ENCODE peak calls at places on chromosomes 3 and 15, in four cellular contexts. A, V, U and Y are unnamed samples.

GRCh38 chr3:48475188-48475587 is 28.7 kb downstream of the ATRIP start:
- DNase-seq in A (no peak), U (no peak), V (peak), Y (no peak)

GRCh38 chr3:189898559-189899153 is 222.0 kb downstream of the P3H2 start:
- DNase-seq in V (no peak), A (no peak), U (no peak), Y (no peak)

GRCh38 chr15:93082861-93083260 is 6.2 kb downstream of the RGMA start:
- DNase-seq in A (no peak), U (no peak), V (no peak), Y (no peak)

GRCh38 chr3:155078959-155079794 is 942 bp upstream of the MME start:
- DNase-seq in V (peak), U (no peak), A (peak), Y (no peak)

GRCh38 chr15:25734680-25735355 is 128.3 kb downstream of the ATP10A start:
- DNase-seq in A (no peak), U (no peak), V (no peak), Y (no peak)

GRCh38 chr3:156366559-156366958 is 188.4 kb downstream of the SSR3 start:
- DNase-seq in U (no peak), V (no peak), A (no peak), Y (no peak)

GRCh38 chr3:155308831-155309230 is 15.3 kb upstream of the STRIT1 start:
- DNase-seq in V (no peak), A (no peak), U (no peak), Y (no peak)

GRCh38 chr15:78540955-78541743 is 905 bp downstream of the PSMA4 start:
- DNase-seq in A (no peak), U (no peak), V (no peak), Y (no peak)

DNA sequence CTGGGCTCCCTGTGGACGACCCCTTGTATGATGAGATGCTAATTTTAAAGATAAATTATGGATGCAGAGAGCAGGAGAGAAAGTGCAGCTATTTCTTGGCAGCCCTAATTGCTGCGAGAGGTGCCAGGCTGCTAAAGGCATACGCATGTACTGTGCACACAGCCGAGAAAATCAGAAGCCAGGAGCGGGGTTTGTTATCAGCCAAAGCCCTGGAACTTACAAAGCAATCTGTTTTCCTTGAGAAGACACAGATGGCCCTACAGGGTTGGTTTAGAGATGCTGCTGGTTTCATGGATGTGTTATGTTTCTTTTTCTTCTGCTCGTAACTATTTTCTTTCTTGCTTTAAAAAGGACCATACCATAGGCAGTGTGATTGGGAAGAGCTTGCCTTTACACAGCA is 11.7 kb upstream of the CCK start:
- DNase-seq in U (no peak), A (no peak), V (no peak), Y (no peak)
- TF ChIP-seq CBFB in U (no peak), A (no peak), V (no peak), Y (no peak)

GRCh38 chr3:187778726-187779125 is 33.5 kb upstream of the BCL6 start:
- DNase-seq in V (no peak), U (no peak), A (no peak), Y (no peak)
- TF ChIP-seq CBFB in V (no peak), U (no peak), A (no peak), Y (no peak)

GRCh38 chr3:23288286-23288685 is 85.2 kb downstream of the UBE2E2 start:
- DNase-seq in V (no peak), U (no peak), A (no peak), Y (no peak)

GRCh38 chr3:23288715-23289114 is 85.6 kb downstream of the UBE2E2 start:
- DNase-seq in A (no peak), V (no peak), U (no peak), Y (no peak)

GRCh38 chr3:23294770-23295387 is 91.8 kb downstream of the UBE2E2 start:
- DNase-seq in A (no peak), V (no peak), U (no peak), Y (no peak)

GRCh38 chr3:23292432-23292831 is 89.3 kb downstream of the UBE2E2 start:
- DNase-seq in A (no peak), U (no peak), V (no peak), Y (no peak)
- TF ChIP-seq CBFB in A (no peak), U (no peak), V (no peak), Y (no peak)

GRCh38 chr15:41957021-41957897 is 15.1 kb downstream of the EHD4 start:
- DNase-seq in A (no peak), V (no peak), U (peak), Y (no peak)
- TF ChIP-seq CBFB in A (no peak), V (no peak), U (no peak), Y (no peak)

DNA sequence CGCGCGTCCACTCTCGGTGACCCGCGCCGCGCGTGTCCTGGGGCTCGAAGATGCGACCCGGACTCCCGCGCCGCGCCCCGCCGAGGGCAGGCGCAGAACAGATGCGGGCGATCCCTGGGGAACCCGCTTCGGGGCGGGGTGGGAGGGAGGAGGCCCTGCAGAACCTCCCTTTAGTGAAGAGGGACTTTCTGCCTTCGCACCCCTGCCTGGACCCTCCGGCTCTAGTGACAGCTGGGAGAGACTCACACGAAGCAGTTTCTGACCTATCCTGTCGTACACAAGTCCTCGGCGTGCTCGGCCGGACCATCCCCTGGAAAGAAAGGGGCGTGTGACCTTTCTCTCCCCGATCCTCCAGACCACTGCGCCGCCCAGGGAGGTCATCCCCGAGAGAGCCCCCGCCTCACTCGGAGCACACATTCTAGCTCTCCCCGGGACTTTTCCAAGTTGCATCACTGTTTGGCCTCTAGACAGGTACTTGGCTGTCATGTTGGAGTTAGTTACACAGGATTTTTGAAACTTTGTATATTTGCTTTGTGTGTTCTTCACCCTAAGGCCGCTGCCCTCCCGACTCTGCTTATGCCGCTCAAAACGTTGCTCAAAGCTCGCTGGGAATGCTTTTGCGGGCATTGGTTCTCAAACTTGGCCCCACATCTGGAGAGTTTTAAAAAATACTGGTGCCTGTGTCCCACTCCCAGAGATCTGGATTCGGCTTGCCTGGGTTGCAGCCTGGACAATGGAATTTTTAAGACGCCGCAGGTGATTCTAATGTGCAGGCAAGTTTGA is 581 bp downstream of the CGNL1 start:
- DNase-seq in U (no peak), A (peak), V (peak), Y (peak)
- TF ChIP-seq CBFB in U (no peak), A (no peak), V (no peak), Y (no peak)

GRCh38 chr3:144229973-144230372 is 258.4 kb downstream of the DIPK2A start:
- DNase-seq in U (no peak), V (no peak), A (no peak), Y (no peak)

GRCh38 chr3:144229237-144229830 is 257.7 kb downstream of the DIPK2A start:
- DNase-seq in U (no peak), V (no peak), A (no peak), Y (peak)
- TF ChIP-seq CBFB in U (no peak), V (no peak), A (no peak), Y (no peak)

DNA sequence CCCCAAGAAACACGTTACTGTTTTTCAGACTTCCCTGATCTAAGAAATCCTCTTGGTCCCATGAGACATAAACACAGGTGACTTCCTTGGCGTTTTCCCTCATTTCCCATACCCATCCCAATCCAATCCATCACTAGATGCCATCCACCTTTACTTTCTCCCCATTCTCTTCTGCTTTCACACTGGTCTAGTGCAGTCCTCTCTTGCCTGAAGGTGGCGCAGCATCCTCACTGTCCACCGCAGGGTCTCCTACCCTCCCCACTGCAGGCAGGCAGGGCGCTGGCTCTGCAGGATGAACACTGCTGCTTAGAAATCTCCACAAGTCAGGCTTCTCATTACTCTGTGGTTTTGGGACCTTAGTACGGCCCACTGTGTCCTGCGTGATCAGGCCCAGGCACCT is 58.2 kb downstream of the RAB7A start:
- DNase-seq in A (peak), V (peak), U (no peak), Y (peak)
- TF ChIP-seq CBFB in A (no peak), V (no peak), U (no peak), Y (no peak)

GRCh38 chr3:106518516-106518915 is 649.7 kb upstream of the CBLB start:
- DNase-seq in V (no peak), A (no peak), U (no peak), Y (no peak)
- TF ChIP-seq CBFB in V (no peak), A (no peak), U (no peak), Y (no peak)

DNA sequence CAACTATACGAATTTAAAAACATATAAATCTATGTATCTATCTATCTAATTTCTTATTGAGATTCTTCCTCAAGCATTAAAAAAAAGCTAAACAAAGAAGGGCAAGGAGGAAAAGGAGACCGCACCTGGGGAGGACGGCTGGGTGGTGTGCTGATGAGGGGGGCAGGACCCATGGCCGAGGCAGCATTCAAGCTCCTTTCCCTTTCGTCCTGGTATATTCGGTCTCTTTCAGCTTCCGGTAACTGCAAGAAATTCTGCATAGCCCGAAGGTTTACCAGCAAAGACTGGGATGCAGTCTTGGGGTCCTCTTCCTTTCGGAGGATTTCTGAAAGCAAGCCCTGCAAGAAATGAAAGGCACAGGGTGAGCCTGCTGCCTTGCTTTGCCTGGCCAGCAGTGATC is 38.9 kb downstream of the SATB1 start:
- DNase-seq in A (no peak), V (no peak), U (no peak), Y (no peak)
- TF ChIP-seq CBFB in A (no peak), V (no peak), U (no peak), Y (no peak)